ENCODE peak calls at places on chromosomes 16 and 17, in eight cellular contexts. One of them, this sample, is unnamed.

GRCh38 chr17:62792122-62792800 is 15.9 kb downstream of the MARCHF10 start:
- DNase-seq in OCI-LY7: no peak
- DNase-seq in fibroblast of the aortic adventitia: peak; percentile 63
- DNase-seq in Calu3: peak; percentile 69
- DNase-seq in CD14-positive monocyte: no peak
- DNase-seq in B cell: no peak
- DNase-seq in Peyer's patch: no peak
- DNase-seq in brain microvascular endothelial cell: peak; percentile 99
- DNase-seq in this sample: no peak

GRCh38 chr16:10103096-10103495 is 79.1 kb downstream of the GRIN2A start:
- DNase-seq in OCI-LY7: no peak
- DNase-seq in fibroblast of the aortic adventitia: no peak
- DNase-seq in Calu3: no peak
- DNase-seq in CD14-positive monocyte: no peak
- DNase-seq in B cell: no peak
- DNase-seq in Peyer's patch: no peak
- DNase-seq in brain microvascular endothelial cell: no peak
- DNase-seq in this sample: no peak

GRCh38 chr17:82931696-82932060 is 91.9 kb upstream of the ZNF750 start:
- DNase-seq in OCI-LY7: no peak
- DNase-seq in fibroblast of the aortic adventitia: peak; percentile 83
- DNase-seq in Calu3: no peak
- DNase-seq in CD14-positive monocyte: no peak
- DNase-seq in B cell: no peak
- DNase-seq in Peyer's patch: no peak
- DNase-seq in brain microvascular endothelial cell: peak; percentile 96
- DNase-seq in this sample: no peak

GRCh38 chr17:27296427-27296979 is 2.6 kb downstream of the WSB1 start:
- DNase-seq in OCI-LY7: no peak
- DNase-seq in fibroblast of the aortic adventitia: peak; percentile 84
- DNase-seq in Calu3: no peak
- DNase-seq in CD14-positive monocyte: no peak
- DNase-seq in B cell: no peak
- DNase-seq in Peyer's patch: no peak
- DNase-seq in brain microvascular endothelial cell: peak; percentile 25
- DNase-seq in this sample: no peak

GRCh38 chr17:57522436-57523005 is 222.6 kb downstream of the CCDC182 start:
- DNase-seq in OCI-LY7: no peak
- DNase-seq in fibroblast of the aortic adventitia: no peak
- DNase-seq in Calu3: no peak
- DNase-seq in CD14-positive monocyte: no peak
- DNase-seq in B cell: no peak
- DNase-seq in Peyer's patch: no peak
- DNase-seq in brain microvascular endothelial cell: no peak
- DNase-seq in this sample: no peak

GRCh38 chr17:29526322-29526721 is 40.5 kb downstream of the ABHD15 start:
- DNase-seq in OCI-LY7: no peak
- DNase-seq in fibroblast of the aortic adventitia: no peak
- DNase-seq in Calu3: no peak
- DNase-seq in CD14-positive monocyte: no peak
- DNase-seq in B cell: no peak
- DNase-seq in Peyer's patch: no peak
- DNase-seq in brain microvascular endothelial cell: no peak
- DNase-seq in this sample: no peak

GRCh38 chr17:66777689-66778225 is 57.2 kb upstream of the CACNG5 start:
- DNase-seq in OCI-LY7: no peak
- DNase-seq in fibroblast of the aortic adventitia: peak; percentile 22
- DNase-seq in Calu3: no peak
- DNase-seq in CD14-positive monocyte: no peak
- DNase-seq in B cell: no peak
- DNase-seq in Peyer's patch: no peak
- DNase-seq in brain microvascular endothelial cell: peak; percentile 14
- DNase-seq in this sample: no peak

GRCh38 chr17:68709995-68710780 is 109.0 kb upstream of the FAM20A start:
- DNase-seq in OCI-LY7: no peak
- DNase-seq in fibroblast of the aortic adventitia: peak; percentile 92
- DNase-seq in Calu3: no peak
- DNase-seq in CD14-positive monocyte: no peak
- DNase-seq in B cell: no peak
- DNase-seq in Peyer's patch: no peak
- DNase-seq in brain microvascular endothelial cell: peak; percentile 30
- DNase-seq in this sample: no peak

GRCh38 chr17:7380321-7380720 is 568 bp upstream of the TNK1 start:
- DNase-seq in OCI-LY7: no peak
- DNase-seq in fibroblast of the aortic adventitia: peak; percentile 74
- DNase-seq in Calu3: no peak
- DNase-seq in CD14-positive monocyte: no peak
- DNase-seq in B cell: no peak
- DNase-seq in Peyer's patch: no peak
- DNase-seq in brain microvascular endothelial cell: no peak
- DNase-seq in this sample: no peak

GRCh38 chr17:31512104-31512740 is 120.7 kb downstream of the RAB11FIP4 start:
- DNase-seq in OCI-LY7: no peak
- DNase-seq in fibroblast of the aortic adventitia: no peak
- DNase-seq in Calu3: no peak
- DNase-seq in CD14-positive monocyte: no peak
- DNase-seq in B cell: no peak
- DNase-seq in Peyer's patch: no peak
- DNase-seq in brain microvascular endothelial cell: no peak
- DNase-seq in this sample: no peak

GRCh38 chr16:27311449-27311831 is 2.3 kb upstream of the IL4R start:
- DNase-seq in OCI-LY7: no peak
- DNase-seq in fibroblast of the aortic adventitia: no peak
- DNase-seq in Calu3: no peak
- DNase-seq in CD14-positive monocyte: no peak
- DNase-seq in B cell: no peak
- DNase-seq in Peyer's patch: no peak
- DNase-seq in brain microvascular endothelial cell: no peak
- DNase-seq in this sample: no peak

GRCh38 chr17:37842401-37842800 is 81.8 kb upstream of the TBC1D3K start:
- DNase-seq in OCI-LY7: no peak
- DNase-seq in fibroblast of the aortic adventitia: no peak
- DNase-seq in Calu3: no peak
- DNase-seq in CD14-positive monocyte: no peak
- DNase-seq in B cell: no peak
- DNase-seq in Peyer's patch: no peak
- DNase-seq in brain microvascular endothelial cell: no peak
- DNase-seq in this sample: no peak

GRCh38 chr17:45437461-45438283 is 5.0 kb upstream of the ARHGAP27 start:
- DNase-seq in OCI-LY7: no peak
- DNase-seq in fibroblast of the aortic adventitia: no peak
- DNase-seq in Calu3: no peak
- DNase-seq in CD14-positive monocyte: no peak
- DNase-seq in B cell: no peak
- DNase-seq in Peyer's patch: no peak
- DNase-seq in brain microvascular endothelial cell: no peak
- DNase-seq in this sample: no peak

GRCh38 chr17:71885662-71886061 is 235.2 kb upstream of the SOX9 start:
- DNase-seq in OCI-LY7: no peak
- DNase-seq in fibroblast of the aortic adventitia: no peak
- DNase-seq in Calu3: no peak
- DNase-seq in CD14-positive monocyte: no peak
- DNase-seq in B cell: no peak
- DNase-seq in Peyer's patch: no peak
- DNase-seq in brain microvascular endothelial cell: no peak
- DNase-seq in this sample: no peak

GRCh38 chr16:28062261-28063046 is 1.1 kb downstream of the GSG1L start:
- DNase-seq in OCI-LY7: no peak
- DNase-seq in fibroblast of the aortic adventitia: no peak
- DNase-seq in Calu3: no peak
- DNase-seq in CD14-positive monocyte: no peak
- DNase-seq in B cell: peak; percentile 43
- DNase-seq in Peyer's patch: no peak
- DNase-seq in brain microvascular endothelial cell: no peak
- DNase-seq in this sample: no peak

GRCh38 chr17:39868554-39868942 is 546 bp downstream of the ZPBP2 start:
- DNase-seq in OCI-LY7: no peak
- DNase-seq in fibroblast of the aortic adventitia: no peak
- DNase-seq in Calu3: peak; percentile 60
- DNase-seq in CD14-positive monocyte: no peak
- DNase-seq in B cell: no peak
- DNase-seq in Peyer's patch: no peak
- DNase-seq in brain microvascular endothelial cell: no peak
- DNase-seq in this sample: no peak

GRCh38 chr17:30225112-30225511 is 10.4 kb downstream of the SLC6A4 start:
- DNase-seq in OCI-LY7: no peak
- DNase-seq in fibroblast of the aortic adventitia: no peak
- DNase-seq in Calu3: no peak
- DNase-seq in CD14-positive monocyte: no peak
- DNase-seq in B cell: no peak
- DNase-seq in Peyer's patch: no peak
- DNase-seq in brain microvascular endothelial cell: no peak
- DNase-seq in this sample: no peak

GRCh38 chr16:50259334-50260205 is 6.8 kb upstream of the ADCY7 start:
- DNase-seq in OCI-LY7: no peak
- DNase-seq in fibroblast of the aortic adventitia: peak; percentile 46
- DNase-seq in Calu3: no peak
- DNase-seq in CD14-positive monocyte: no peak
- DNase-seq in B cell: no peak
- DNase-seq in Peyer's patch: peak; percentile 15
- DNase-seq in brain microvascular endothelial cell: no peak
- DNase-seq in this sample: no peak

GRCh38 chr17:12180644-12181261 is 160.1 kb downstream of the MAP2K4 start:
- DNase-seq in OCI-LY7: peak; percentile 54
- DNase-seq in fibroblast of the aortic adventitia: peak; percentile 78
- DNase-seq in Calu3: peak; percentile 50
- DNase-seq in CD14-positive monocyte: no peak
- DNase-seq in B cell: no peak
- DNase-seq in Peyer's patch: no peak
- DNase-seq in brain microvascular endothelial cell: peak; percentile 54
- DNase-seq in this sample: no peak

GRCh38 chr16:81453091-81453728 is 8.6 kb downstream of the CMIP start:
- DNase-seq in OCI-LY7: no peak
- DNase-seq in fibroblast of the aortic adventitia: no peak
- DNase-seq in Calu3: no peak
- DNase-seq in CD14-positive monocyte: no peak
- DNase-seq in B cell: no peak
- DNase-seq in Peyer's patch: no peak
- DNase-seq in brain microvascular endothelial cell: no peak
- DNase-seq in this sample: no peak

GRCh38 chr17:79936661-79937434 is 97.6 kb upstream of the CBX4 start:
- DNase-seq in OCI-LY7: peak; percentile 52
- DNase-seq in fibroblast of the aortic adventitia: no peak
- DNase-seq in Calu3: no peak
- DNase-seq in CD14-positive monocyte: no peak
- DNase-seq in B cell: peak; percentile 71
- DNase-seq in Peyer's patch: peak; percentile 31
- DNase-seq in brain microvascular endothelial cell: no peak
- DNase-seq in this sample: no peak
- TF ChIP-seq CTCF in OCI-LY7: peak; percentile 21
- TF ChIP-seq CTCF in fibroblast of the aortic adventitia: no peak
- TF ChIP-seq CTCF in Calu3: no peak
- TF ChIP-seq CTCF in CD14-positive monocyte: no peak
- TF ChIP-seq CTCF in B cell: no peak
- TF ChIP-seq CTCF in Peyer's patch: no peak
- TF ChIP-seq CTCF in brain microvascular endothelial cell: peak; percentile 16
- TF ChIP-seq CTCF in this sample: no peak

GRCh38 chr16:16075463-16076399 is 126.3 kb downstream of the ABCC1 start:
- DNase-seq in OCI-LY7: no peak
- DNase-seq in fibroblast of the aortic adventitia: no peak
- DNase-seq in Calu3: no peak
- DNase-seq in CD14-positive monocyte: peak; percentile 91
- DNase-seq in B cell: no peak
- DNase-seq in Peyer's patch: no peak
- DNase-seq in brain microvascular endothelial cell: no peak
- DNase-seq in this sample: no peak

GRCh38 chr16:16076400-16076901 is 127.0 kb downstream of the ABCC1 start:
- DNase-seq in OCI-LY7: no peak
- DNase-seq in fibroblast of the aortic adventitia: no peak
- DNase-seq in Calu3: no peak
- DNase-seq in CD14-positive monocyte: no peak
- DNase-seq in B cell: no peak
- DNase-seq in Peyer's patch: no peak
- DNase-seq in brain microvascular endothelial cell: no peak
- DNase-seq in this sample: no peak

GRCh38 chr16:16071631-16072244 is 122.3 kb downstream of the ABCC1 start:
- DNase-seq in OCI-LY7: no peak
- DNase-seq in fibroblast of the aortic adventitia: peak; percentile 55
- DNase-seq in Calu3: no peak
- DNase-seq in CD14-positive monocyte: no peak
- DNase-seq in B cell: no peak
- DNase-seq in Peyer's patch: no peak
- DNase-seq in brain microvascular endothelial cell: peak; percentile 60
- DNase-seq in this sample: no peak

DNA sequence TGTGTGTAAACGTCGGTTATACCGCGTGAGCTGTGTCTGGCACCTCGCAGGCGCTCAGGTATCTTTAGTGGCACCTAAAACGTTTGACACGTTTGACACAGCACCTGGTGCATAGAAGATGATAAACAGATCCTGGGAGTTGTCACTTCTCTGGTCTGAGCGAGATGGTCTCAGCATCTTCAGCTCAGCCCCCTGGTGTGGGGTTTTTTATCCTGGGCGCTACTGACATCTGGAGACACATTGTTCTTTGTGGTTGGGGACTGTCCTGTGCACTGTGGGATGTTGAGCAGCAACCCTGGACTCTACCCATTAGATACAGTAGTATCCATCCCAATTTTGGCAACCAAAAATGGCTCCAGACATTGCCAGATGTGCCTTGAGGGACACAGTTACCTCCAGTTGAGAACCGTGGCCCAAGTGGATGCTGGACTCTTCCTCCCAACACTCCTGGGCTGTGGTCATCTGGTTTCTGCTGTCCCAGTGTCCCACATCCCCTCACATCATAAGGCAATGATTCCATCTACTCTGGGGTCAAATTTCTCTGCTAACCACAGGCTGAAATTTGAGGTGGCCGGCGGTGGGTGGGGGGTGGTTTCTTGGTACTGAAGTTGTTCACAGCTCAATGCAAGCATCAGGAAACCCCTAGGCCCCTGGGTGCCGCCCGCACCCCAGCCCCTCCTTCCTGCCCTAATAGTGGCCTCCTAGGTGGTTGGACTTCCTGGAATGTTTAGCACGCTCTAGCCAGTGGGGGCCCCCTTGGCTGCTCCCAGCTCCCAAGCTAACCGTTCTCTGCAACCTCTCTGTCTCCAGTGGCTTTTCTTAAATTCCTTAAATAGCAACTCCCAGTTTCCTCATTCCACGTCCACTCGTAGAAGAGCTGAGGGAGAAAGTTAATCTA is 124.7 kb downstream of the ABCC1 start:
- DNase-seq in OCI-LY7: peak; percentile 20
- DNase-seq in fibroblast of the aortic adventitia: peak; percentile 74
- DNase-seq in Calu3: peak; percentile 90
- DNase-seq in CD14-positive monocyte: no peak
- DNase-seq in B cell: no peak
- DNase-seq in Peyer's patch: no peak
- DNase-seq in brain microvascular endothelial cell: peak; percentile 87
- DNase-seq in this sample: peak; percentile 70
- TF ChIP-seq CTCF in OCI-LY7: peak; percentile 26
- TF ChIP-seq CTCF in fibroblast of the aortic adventitia: no peak
- TF ChIP-seq CTCF in Calu3: no peak
- TF ChIP-seq CTCF in CD14-positive monocyte: no peak
- TF ChIP-seq CTCF in B cell: no peak
- TF ChIP-seq CTCF in Peyer's patch: no peak
- TF ChIP-seq CTCF in brain microvascular endothelial cell: no peak
- TF ChIP-seq CTCF in this sample: no peak

GRCh38 chr17:43170766-43171681 is at the start of gene NBR1:
- DNase-seq in OCI-LY7: peak; percentile 99
- DNase-seq in fibroblast of the aortic adventitia: peak; percentile 98
- DNase-seq in Calu3: peak; percentile 97
- DNase-seq in CD14-positive monocyte: peak; percentile 96
- DNase-seq in B cell: peak; percentile 86
- DNase-seq in Peyer's patch: peak; percentile 98
- DNase-seq in brain microvascular endothelial cell: peak; percentile 97
- DNase-seq in this sample: peak; percentile 85
- TF ChIP-seq CTCF in OCI-LY7: peak; percentile 66
- TF ChIP-seq CTCF in fibroblast of the aortic adventitia: no peak
- TF ChIP-seq CTCF in Calu3: no peak
- TF ChIP-seq CTCF in CD14-positive monocyte: no peak
- TF ChIP-seq CTCF in B cell: no peak
- TF ChIP-seq CTCF in Peyer's patch: peak; percentile 12
- TF ChIP-seq CTCF in brain microvascular endothelial cell: peak; percentile 39
- TF ChIP-seq CTCF in this sample: no peak

GRCh38 chr16:74724820-74725549 is 24.3 kb upstream of the MLKL start:
- DNase-seq in OCI-LY7: no peak
- DNase-seq in fibroblast of the aortic adventitia: peak; percentile 48
- DNase-seq in Calu3: no peak
- DNase-seq in CD14-positive monocyte: no peak
- DNase-seq in B cell: no peak
- DNase-seq in Peyer's patch: no peak
- DNase-seq in brain microvascular endothelial cell: peak; percentile 82
- DNase-seq in this sample: no peak
- TF ChIP-seq CTCF in OCI-LY7: no peak
- TF ChIP-seq CTCF in fibroblast of the aortic adventitia: peak; percentile 44
- TF ChIP-seq CTCF in Calu3: no peak
- TF ChIP-seq CTCF in CD14-positive monocyte: no peak
- TF ChIP-seq CTCF in B cell: no peak
- TF ChIP-seq CTCF in Peyer's patch: no peak
- TF ChIP-seq CTCF in brain microvascular endothelial cell: peak; percentile 69
- TF ChIP-seq CTCF in this sample: no peak

This sample was measured in mesothelial cell of epicardium.